ENCODE peak calls at places on chromosome 22, in four cellular contexts. T is body of pancreas, Z is fibroblast of mammary gland, B is IMR-90. V is an unnamed sample.

GRCh38 chr22:29143848-29144785 is 61.6 kb upstream of the EMID1 start:
- DNase-seq in T (no peak), Z (no peak), B (no peak), V (no peak)

GRCh38 chr22:36541831-36542391 is 12.9 kb upstream of the EIF3D start:
- DNase-seq in T (no peak), Z (peak), B (peak), V (peak)

GRCh38 chr22:43293661-43294392 is 49.3 kb downstream of the SCUBE1 start:
- DNase-seq in T (no peak), Z (peak), B (peak), V (no peak)

GRCh38 chr22:40855960-40856512 is 403 bp downstream of the ST13 start:
- DNase-seq in T (no peak), Z (peak), B (peak), V (peak)

GRCh38 chr22:33851240-33851639 is 69.0 kb downstream of the LARGE1 start:
- DNase-seq in T (no peak), Z (peak), B (peak), V (no peak)

GRCh38 chr22:17890892-17891291 is 116.6 kb upstream of the BID start:
- DNase-seq in T (no peak), Z (peak), B (no peak), V (no peak)

GRCh38 chr22:36374603-36375024 is 13.2 kb downstream of the MYH9 start:
- DNase-seq in T (no peak), Z (peak), B (peak), V (peak)

GRCh38 chr22:41822289-41823057 is 10.4 kb upstream of the SREBF2 start:
- DNase-seq in T (no peak), Z (peak), B (peak), V (peak)

GRCh38 chr22:38467904-38468760 is at the start of gene KDELR3:
- DNase-seq in T (peak), Z (peak), B (peak), V (peak)

GRCh38 chr22:26842103-26842502 is 184.7 kb downstream of the MIAT start:
- DNase-seq in T (no peak), Z (no peak), B (no peak), V (no peak)

GRCh38 chr22:38111941-38112355 is 1.5 kb upstream of the BAIAP2L2 start:
- DNase-seq in T (no peak), Z (no peak), B (no peak), V (no peak)

DNA sequence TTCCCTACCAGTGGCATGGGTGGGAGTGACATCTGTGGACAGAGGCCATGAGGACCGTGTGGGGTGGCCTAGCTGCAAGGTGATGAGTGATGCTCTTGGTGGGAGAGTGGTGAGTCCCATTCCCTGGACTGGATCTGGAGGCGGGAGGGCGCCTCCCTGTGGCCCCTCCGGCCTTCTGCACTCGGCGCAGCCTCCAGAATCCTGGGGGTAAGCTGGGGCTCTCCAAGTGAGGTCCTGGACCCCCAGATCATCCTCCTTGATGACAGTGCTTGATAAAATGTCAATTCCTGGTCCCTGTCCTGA is 32.3 kb upstream of the PRR5 start:
- DNase-seq in T (no peak), Z (peak), B (peak), V (no peak)
- TF ChIP-seq CTCF in T (no peak), Z (peak), B (peak), V (peak)

GRCh38 chr22:49583341-49583740 is 244.3 kb downstream of the BRD1 start:
- DNase-seq in T (no peak), Z (no peak), B (no peak), V (no peak)
- TF ChIP-seq CTCF in T (no peak), Z (no peak), B (no peak), V (no peak)

GRCh38 chr22:47783433-47784366 is 1021.2 kb downstream of the TBC1D22A start:
- DNase-seq in T (no peak), Z (no peak), B (no peak), V (no peak)
- TF ChIP-seq CTCF in T (no peak), Z (no peak), B (no peak), V (no peak)

DNA sequence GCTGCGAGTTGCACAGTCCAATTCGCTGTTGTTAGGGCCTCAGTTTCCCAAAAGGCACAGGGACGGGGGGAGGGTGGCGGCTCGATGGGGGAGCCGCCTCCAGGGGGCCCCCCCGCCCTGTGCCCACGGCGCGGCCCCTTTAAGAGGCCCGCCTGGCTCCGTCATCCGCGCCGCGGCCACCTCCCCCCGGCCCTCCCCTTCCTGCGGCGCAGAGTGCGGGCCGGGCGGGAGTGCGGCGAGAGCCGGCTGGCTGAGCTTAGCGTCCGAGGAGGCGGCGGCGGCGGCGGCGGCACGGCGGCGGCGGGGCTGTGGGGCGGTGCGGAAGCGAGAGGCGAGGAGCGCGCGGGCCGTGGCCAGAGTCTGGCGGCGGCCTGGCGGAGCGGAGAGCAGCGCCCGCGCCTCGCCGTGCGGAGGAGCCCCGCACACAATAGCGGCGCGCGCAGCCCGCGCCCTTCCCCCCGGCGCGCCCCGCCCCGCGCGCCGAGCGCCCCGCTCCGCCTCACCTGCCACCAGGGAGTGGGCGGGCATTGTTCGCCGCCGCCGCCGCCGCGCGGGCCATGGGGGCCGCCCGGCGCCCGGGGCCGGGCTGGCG is at the start of gene BCR:
- DNase-seq in T (peak), Z (peak), B (peak), V (peak)
- TF ChIP-seq CTCF in T (no peak), Z (no peak), B (no peak), V (no peak)

GRCh38 chr22:32103648-32104326 is 55.3 kb downstream of the C22orf42 start:
- DNase-seq in T (no peak), Z (peak), B (peak), V (no peak)
- TF ChIP-seq CTCF in T (no peak), Z (peak), B (peak), V (no peak)

GRCh38 chr22:19724927-19725661 is 1.8 kb downstream of the GP1BB start:
- DNase-seq in T (no peak), Z (no peak), B (no peak), V (no peak)

GRCh38 chr22:19723165-19723989 is at the start of gene GP1BB:
- DNase-seq in T (peak), Z (no peak), B (no peak), V (peak)

GRCh38 chr22:19722915-19723164 is 499 bp upstream of the GP1BB start:
- DNase-seq in T (no peak), Z (no peak), B (no peak), V (no peak)

GRCh38 chr22:19722175-19722914 is 994 bp upstream of the GP1BB start:
- DNase-seq in T (no peak), Z (no peak), B (no peak), V (no peak)

DNA sequence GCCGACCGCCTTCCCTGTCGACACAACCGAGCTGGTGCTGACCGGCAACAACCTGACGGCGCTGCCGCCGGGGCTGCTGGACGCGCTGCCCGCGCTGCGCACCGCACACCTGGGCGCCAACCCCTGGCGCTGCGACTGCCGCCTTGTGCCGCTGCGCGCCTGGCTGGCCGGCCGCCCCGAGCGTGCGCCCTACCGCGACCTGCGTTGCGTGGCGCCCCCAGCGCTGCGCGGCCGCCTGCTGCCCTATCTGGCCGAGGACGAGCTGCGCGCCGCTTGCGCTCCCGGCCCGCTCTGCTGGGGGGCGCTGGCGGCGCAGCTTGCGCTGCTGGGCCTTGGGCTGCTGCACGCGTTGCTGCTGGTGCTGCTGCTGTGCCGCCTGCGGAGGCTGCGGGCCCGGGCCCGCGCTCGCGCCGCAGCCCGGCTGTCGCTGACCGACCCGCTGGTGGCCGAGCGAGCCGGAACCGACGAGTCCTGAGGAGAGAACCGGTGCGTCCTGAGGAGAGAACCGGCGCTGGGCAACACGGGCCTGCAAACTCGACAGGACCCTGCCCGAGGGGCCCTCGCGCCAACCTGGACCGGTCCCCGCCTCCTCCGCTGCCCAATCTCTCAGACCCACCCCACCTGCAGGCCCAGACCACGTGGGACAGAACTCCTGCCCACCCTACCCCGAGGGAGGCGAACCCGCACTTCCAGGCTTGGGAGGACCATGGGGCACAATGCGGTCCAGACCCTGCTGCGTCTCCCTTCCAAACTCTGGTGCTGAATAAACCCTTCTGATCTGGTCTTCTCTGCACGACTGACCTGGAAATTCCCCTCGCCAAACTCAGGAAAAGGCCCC is 870 bp downstream of the GP1BB start:
- DNase-seq in T (no peak), Z (peak), B (peak), V (no peak)
- TF ChIP-seq CTCF in T (peak), Z (no peak), B (peak), V (peak)

GRCh38 chr22:28115426-28115825 is 196.4 kb upstream of the PITPNB start:
- DNase-seq in T (no peak), Z (no peak), B (no peak), V (no peak)
- TF ChIP-seq CTCF in T (no peak), Z (no peak), B (no peak), V (no peak)

DNA sequence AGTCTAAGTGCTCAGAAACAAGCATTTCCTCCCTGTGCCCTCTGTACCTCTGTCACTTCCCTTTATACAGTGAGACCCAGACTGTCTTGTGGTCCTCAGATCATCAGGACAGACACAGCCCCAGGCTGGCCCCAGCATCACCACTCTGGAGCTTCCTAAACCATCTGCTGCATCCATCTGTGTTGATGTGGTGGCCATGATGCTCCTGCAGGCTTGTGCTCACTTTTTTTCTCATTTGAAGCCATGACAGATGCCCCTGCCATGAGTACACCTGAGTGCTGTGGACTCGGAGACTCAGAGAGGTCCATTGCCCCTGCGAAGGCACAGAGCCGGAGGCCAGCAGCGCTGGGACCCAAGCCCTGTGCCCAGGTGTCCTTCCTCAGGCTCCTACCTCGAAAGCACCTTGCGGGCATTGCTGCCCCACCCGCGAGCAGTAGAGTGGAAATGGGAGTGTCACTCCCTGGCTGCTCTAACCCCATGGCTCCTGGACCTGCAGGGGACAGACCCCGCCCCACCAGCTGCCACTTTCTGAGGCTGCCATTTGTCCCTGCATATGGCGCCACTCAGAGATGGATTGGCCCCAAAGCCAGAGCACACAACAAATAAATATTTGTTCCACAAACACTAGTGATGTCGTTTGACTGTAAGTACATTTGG is 593.5 kb downstream of the TBC1D22A start:
- DNase-seq in T (no peak), Z (no peak), B (no peak), V (no peak)
- TF ChIP-seq CTCF in T (no peak), Z (no peak), B (no peak), V (no peak)

DNA sequence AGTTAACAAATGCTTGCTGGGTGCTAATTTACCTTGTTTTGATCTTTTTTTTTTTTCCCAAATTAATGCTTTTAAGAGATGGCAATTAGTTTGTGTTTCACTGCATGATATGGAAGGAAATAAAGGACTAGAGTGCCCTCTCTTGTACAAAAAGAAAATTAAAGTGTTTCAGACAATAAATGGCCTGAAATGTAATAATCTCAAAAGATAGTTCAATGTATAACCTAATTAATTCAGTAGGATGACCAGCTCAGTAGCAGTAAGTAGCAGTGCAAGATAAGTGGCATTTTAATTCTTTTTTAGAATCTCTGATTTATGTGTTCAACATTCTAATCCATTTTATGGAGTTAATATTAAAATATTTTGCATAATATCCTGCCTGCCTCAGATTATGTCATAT is 39.9 kb upstream of the MYO18B start:
- DNase-seq in T (no peak), Z (peak), B (peak), V (peak)
- TF ChIP-seq CTCF in T (no peak), Z (peak), B (peak), V (peak)

DNA sequence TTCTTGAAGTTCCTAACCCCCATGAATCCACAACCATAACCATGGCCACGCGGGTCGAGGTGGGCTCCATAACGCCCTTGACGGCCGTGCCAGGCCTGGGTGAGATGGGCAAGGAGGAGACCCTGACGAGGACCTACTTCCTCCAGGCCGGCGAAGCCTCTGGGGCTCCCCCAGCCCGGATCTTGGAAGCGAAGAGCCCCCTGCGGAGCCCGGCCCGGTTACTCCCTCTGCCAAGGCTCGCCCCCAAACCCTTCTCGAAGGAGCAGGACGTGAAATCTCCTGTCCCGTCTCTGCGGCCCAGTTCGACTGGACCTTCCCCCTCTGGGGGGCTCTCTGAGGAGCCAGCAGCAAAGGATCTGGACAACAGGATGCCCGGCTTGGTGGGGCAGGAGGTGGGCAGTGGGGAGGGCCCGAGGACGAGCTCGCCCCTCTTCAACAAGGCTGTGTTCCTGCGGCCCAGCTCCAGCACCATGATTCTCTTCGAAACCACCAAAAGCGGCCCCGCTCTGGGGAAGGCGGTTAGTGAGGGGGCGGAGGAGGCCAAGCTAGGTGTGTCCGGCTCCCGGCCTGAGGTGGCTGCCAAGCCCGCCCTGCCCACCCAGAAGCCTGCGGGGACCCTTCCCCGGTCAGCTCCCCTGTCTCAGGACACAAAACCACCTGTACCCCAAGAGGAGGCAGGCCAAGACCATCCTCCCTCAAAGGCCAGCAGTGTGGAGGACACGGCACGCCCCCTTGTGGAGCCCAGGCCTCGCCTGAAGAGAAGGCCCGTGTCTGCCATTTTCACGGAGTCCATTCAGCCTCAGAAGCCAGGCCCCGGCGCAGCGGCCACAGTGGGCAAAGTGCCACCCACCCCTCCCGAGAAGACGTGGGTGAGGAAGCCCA is 75.7 kb downstream of the KIAA1671 start:
- DNase-seq in T (no peak), Z (no peak), B (no peak), V (peak)
- TF ChIP-seq CTCF in T (no peak), Z (peak), B (no peak), V (peak)